ENCODE peak calls at places on chromosomes 5 and 9, in ten cellular contexts. One of them, this sample, is unnamed.

GRCh38 chr5:168238422-168238821 is 53.0 kb upstream of the WWC1 start:
- DNase-seq in RWPE1: no peak
- DNase-seq in pancreas: no peak
- DNase-seq in endothelial cell: no peak
- DNase-seq in lower leg skin: no peak
- DNase-seq in spleen: no peak
- DNase-seq in fibroblast of mammary gland: no peak
- DNase-seq in mesothelial cell of epicardium: no peak
- DNase-seq in WTC11: no peak
- DNase-seq in transverse colon: no peak
- DNase-seq in this sample: no peak

GRCh38 chr9:115335441-115335840 is 217.5 kb upstream of the TNC start:
- DNase-seq in RWPE1: no peak
- DNase-seq in pancreas: no peak
- DNase-seq in endothelial cell: no peak
- DNase-seq in lower leg skin: no peak
- DNase-seq in spleen: no peak
- DNase-seq in fibroblast of mammary gland: no peak
- DNase-seq in mesothelial cell of epicardium: no peak
- DNase-seq in WTC11: no peak
- DNase-seq in transverse colon: no peak
- DNase-seq in this sample: no peak

GRCh38 chr5:89535421-89535820 is 652.4 kb upstream of the MEF2C start:
- DNase-seq in RWPE1: no peak
- DNase-seq in pancreas: no peak
- DNase-seq in endothelial cell: no peak
- DNase-seq in lower leg skin: no peak
- DNase-seq in spleen: no peak
- DNase-seq in fibroblast of mammary gland: peak
- DNase-seq in mesothelial cell of epicardium: no peak
- DNase-seq in WTC11: no peak
- DNase-seq in transverse colon: no peak
- DNase-seq in this sample: no peak

GRCh38 chr5:94361832-94362754 is 256.3 kb downstream of the KIAA0825 start:
- DNase-seq in RWPE1: peak
- DNase-seq in pancreas: no peak
- DNase-seq in endothelial cell: no peak
- DNase-seq in lower leg skin: no peak
- DNase-seq in spleen: no peak
- DNase-seq in fibroblast of mammary gland: no peak
- DNase-seq in mesothelial cell of epicardium: no peak
- DNase-seq in WTC11: no peak
- DNase-seq in transverse colon: no peak
- DNase-seq in this sample: no peak

GRCh38 chr5:176654856-176655255 is 7.6 kb downstream of the TSPAN17 start:
- DNase-seq in RWPE1: no peak
- DNase-seq in pancreas: no peak
- DNase-seq in endothelial cell: no peak
- DNase-seq in lower leg skin: no peak
- DNase-seq in spleen: peak
- DNase-seq in fibroblast of mammary gland: no peak
- DNase-seq in mesothelial cell of epicardium: no peak
- DNase-seq in WTC11: no peak
- DNase-seq in transverse colon: no peak
- DNase-seq in this sample: no peak

GRCh38 chr5:116455061-116455460 is 119.6 kb downstream of the SEMA6A start:
- DNase-seq in RWPE1: no peak
- DNase-seq in pancreas: no peak
- DNase-seq in endothelial cell: no peak
- DNase-seq in lower leg skin: no peak
- DNase-seq in spleen: no peak
- DNase-seq in fibroblast of mammary gland: peak
- DNase-seq in mesothelial cell of epicardium: no peak
- DNase-seq in WTC11: no peak
- DNase-seq in transverse colon: no peak
- DNase-seq in this sample: no peak

GRCh38 chr9:7509586-7509985 is 290.0 kb downstream of the DMAC1 start:
- DNase-seq in RWPE1: no peak
- DNase-seq in pancreas: no peak
- DNase-seq in endothelial cell: no peak
- DNase-seq in lower leg skin: no peak
- DNase-seq in spleen: no peak
- DNase-seq in fibroblast of mammary gland: no peak
- DNase-seq in mesothelial cell of epicardium: no peak
- DNase-seq in WTC11: no peak
- DNase-seq in transverse colon: no peak
- DNase-seq in this sample: no peak

GRCh38 chr5:111550282-111551020 is 38.1 kb upstream of the STARD4 start:
- DNase-seq in RWPE1: peak
- DNase-seq in pancreas: peak
- DNase-seq in endothelial cell: peak
- DNase-seq in lower leg skin: peak
- DNase-seq in spleen: no peak
- DNase-seq in fibroblast of mammary gland: peak
- DNase-seq in mesothelial cell of epicardium: peak
- DNase-seq in WTC11: peak
- DNase-seq in transverse colon: peak
- DNase-seq in this sample: peak

GRCh38 chr5:133938932-133939331 is 29.5 kb downstream of the C5orf15 start:
- DNase-seq in RWPE1: no peak
- DNase-seq in pancreas: no peak
- DNase-seq in endothelial cell: no peak
- DNase-seq in lower leg skin: no peak
- DNase-seq in spleen: no peak
- DNase-seq in fibroblast of mammary gland: no peak
- DNase-seq in mesothelial cell of epicardium: no peak
- DNase-seq in WTC11: no peak
- DNase-seq in transverse colon: no peak
- DNase-seq in this sample: no peak

GRCh38 chr5:109529520-109529919 is 119.7 kb upstream of the PJA2 start:
- DNase-seq in RWPE1: no peak
- DNase-seq in pancreas: peak
- DNase-seq in endothelial cell: no peak
- DNase-seq in lower leg skin: no peak
- DNase-seq in spleen: no peak
- DNase-seq in fibroblast of mammary gland: peak
- DNase-seq in mesothelial cell of epicardium: no peak
- DNase-seq in WTC11: no peak
- DNase-seq in transverse colon: no peak
- DNase-seq in this sample: no peak

GRCh38 chr5:140926211-140926902 is at the start of gene PCDHAC1:
- DNase-seq in RWPE1: peak
- DNase-seq in pancreas: peak
- DNase-seq in endothelial cell: peak
- DNase-seq in lower leg skin: peak
- DNase-seq in spleen: peak
- DNase-seq in fibroblast of mammary gland: peak
- DNase-seq in mesothelial cell of epicardium: peak
- DNase-seq in WTC11: peak
- DNase-seq in transverse colon: peak
- DNase-seq in this sample: peak

GRCh38 chr9:133580416-133580738 is 28.8 kb downstream of the FAM163B start:
- DNase-seq in RWPE1: no peak
- DNase-seq in pancreas: no peak
- DNase-seq in endothelial cell: no peak
- DNase-seq in lower leg skin: no peak
- DNase-seq in spleen: no peak
- DNase-seq in fibroblast of mammary gland: no peak
- DNase-seq in mesothelial cell of epicardium: no peak
- DNase-seq in WTC11: no peak
- DNase-seq in transverse colon: no peak
- DNase-seq in this sample: no peak

GRCh38 chr5:115386657-115387056 is 90.2 kb upstream of the CCDC112 start:
- DNase-seq in RWPE1: no peak
- DNase-seq in pancreas: no peak
- DNase-seq in endothelial cell: no peak
- DNase-seq in lower leg skin: no peak
- DNase-seq in spleen: no peak
- DNase-seq in fibroblast of mammary gland: no peak
- DNase-seq in mesothelial cell of epicardium: no peak
- DNase-seq in WTC11: no peak
- DNase-seq in transverse colon: no peak
- DNase-seq in this sample: no peak

GRCh38 chr5:115381911-115382662 is 85.6 kb upstream of the CCDC112 start:
- DNase-seq in RWPE1: no peak
- DNase-seq in pancreas: no peak
- DNase-seq in endothelial cell: no peak
- DNase-seq in lower leg skin: no peak
- DNase-seq in spleen: no peak
- DNase-seq in fibroblast of mammary gland: peak
- DNase-seq in mesothelial cell of epicardium: no peak
- DNase-seq in WTC11: no peak
- DNase-seq in transverse colon: no peak
- DNase-seq in this sample: no peak

GRCh38 chr5:115387816-115388215 is 91.4 kb upstream of the CCDC112 start:
- DNase-seq in RWPE1: no peak
- DNase-seq in pancreas: no peak
- DNase-seq in endothelial cell: no peak
- DNase-seq in lower leg skin: no peak
- DNase-seq in spleen: no peak
- DNase-seq in fibroblast of mammary gland: no peak
- DNase-seq in mesothelial cell of epicardium: no peak
- DNase-seq in WTC11: no peak
- DNase-seq in transverse colon: no peak
- DNase-seq in this sample: no peak

GRCh38 chr5:115382989-115383388 is 86.5 kb upstream of the CCDC112 start:
- DNase-seq in RWPE1: no peak
- DNase-seq in pancreas: no peak
- DNase-seq in endothelial cell: no peak
- DNase-seq in lower leg skin: no peak
- DNase-seq in spleen: no peak
- DNase-seq in fibroblast of mammary gland: no peak
- DNase-seq in mesothelial cell of epicardium: no peak
- DNase-seq in WTC11: no peak
- DNase-seq in transverse colon: no peak
- DNase-seq in this sample: no peak

DNA sequence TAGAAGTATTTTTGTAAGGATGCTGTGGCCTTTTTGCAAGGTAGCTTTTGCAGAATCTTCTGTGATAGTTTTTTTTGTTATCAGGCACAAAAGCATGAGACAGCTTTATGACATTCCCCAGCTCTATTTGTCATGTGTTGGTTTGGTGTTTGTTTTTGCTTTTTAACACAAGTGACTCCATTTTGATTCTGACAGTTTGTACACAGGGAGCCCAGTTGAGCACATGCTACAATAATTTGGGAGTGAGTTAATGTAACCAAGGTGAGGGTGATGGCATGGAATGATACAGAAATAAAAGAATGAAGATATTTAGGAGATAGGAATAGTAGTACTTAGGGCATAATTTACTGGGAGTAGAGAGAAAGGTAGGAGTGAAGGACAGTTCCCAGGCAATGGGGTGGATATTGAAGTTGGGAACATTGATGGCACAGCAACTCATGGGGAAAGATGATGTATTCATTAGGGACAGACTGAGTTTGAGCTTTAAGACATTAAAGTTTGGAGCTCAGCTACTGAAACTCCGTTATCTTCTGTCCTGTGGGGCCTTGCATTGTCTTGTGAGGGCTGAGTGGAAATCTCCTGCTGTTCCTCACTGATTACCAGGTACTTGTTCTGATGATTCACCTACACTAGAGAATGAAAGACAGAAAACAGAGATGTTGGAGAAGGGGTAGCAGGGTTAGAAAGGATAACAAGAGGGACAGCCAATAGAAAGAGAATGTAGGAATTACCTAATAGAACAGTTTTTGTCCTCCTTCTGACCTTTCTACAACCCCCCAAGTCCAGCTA is 88.3 kb upstream of the CCDC112 start:
- DNase-seq in RWPE1: no peak
- DNase-seq in pancreas: no peak
- DNase-seq in endothelial cell: no peak
- DNase-seq in lower leg skin: no peak
- DNase-seq in spleen: no peak
- DNase-seq in fibroblast of mammary gland: no peak
- DNase-seq in mesothelial cell of epicardium: no peak
- DNase-seq in WTC11: no peak
- DNase-seq in transverse colon: no peak
- DNase-seq in this sample: no peak
- TF ChIP-seq CTCF in RWPE1: no peak
- TF ChIP-seq CTCF in pancreas: no peak
- TF ChIP-seq CTCF in endothelial cell: no peak
- TF ChIP-seq CTCF in lower leg skin: no peak
- TF ChIP-seq CTCF in spleen: no peak
- TF ChIP-seq CTCF in fibroblast of mammary gland: no peak
- TF ChIP-seq CTCF in mesothelial cell of epicardium: no peak
- TF ChIP-seq CTCF in WTC11: no peak
- TF ChIP-seq CTCF in transverse colon: no peak
- TF ChIP-seq CTCF in this sample: no peak

GRCh38 chr9:107155244-107155817 is 127.7 kb upstream of the RAD23B start:
- DNase-seq in RWPE1: no peak
- DNase-seq in pancreas: no peak
- DNase-seq in endothelial cell: no peak
- DNase-seq in lower leg skin: no peak
- DNase-seq in spleen: no peak
- DNase-seq in fibroblast of mammary gland: no peak
- DNase-seq in mesothelial cell of epicardium: no peak
- DNase-seq in WTC11: no peak
- DNase-seq in transverse colon: no peak
- DNase-seq in this sample: no peak
- TF ChIP-seq CTCF in RWPE1: no peak
- TF ChIP-seq CTCF in pancreas: no peak
- TF ChIP-seq CTCF in endothelial cell: no peak
- TF ChIP-seq CTCF in lower leg skin: no peak
- TF ChIP-seq CTCF in spleen: no peak
- TF ChIP-seq CTCF in fibroblast of mammary gland: peak
- TF ChIP-seq CTCF in mesothelial cell of epicardium: no peak
- TF ChIP-seq CTCF in WTC11: no peak
- TF ChIP-seq CTCF in transverse colon: peak
- TF ChIP-seq CTCF in this sample: no peak

GRCh38 chr9:136499935-136500910 is 17.4 kb upstream of the SEC16A start:
- DNase-seq in RWPE1: no peak
- DNase-seq in pancreas: peak
- DNase-seq in endothelial cell: no peak
- DNase-seq in lower leg skin: no peak
- DNase-seq in spleen: no peak
- DNase-seq in fibroblast of mammary gland: no peak
- DNase-seq in mesothelial cell of epicardium: no peak
- DNase-seq in WTC11: no peak
- DNase-seq in transverse colon: no peak
- DNase-seq in this sample: no peak
- TF ChIP-seq CTCF in RWPE1: no peak
- TF ChIP-seq CTCF in pancreas: no peak
- TF ChIP-seq CTCF in endothelial cell: no peak
- TF ChIP-seq CTCF in lower leg skin: no peak
- TF ChIP-seq CTCF in spleen: no peak
- TF ChIP-seq CTCF in fibroblast of mammary gland: no peak
- TF ChIP-seq CTCF in mesothelial cell of epicardium: no peak
- TF ChIP-seq CTCF in WTC11: no peak
- TF ChIP-seq CTCF in transverse colon: no peak
- TF ChIP-seq CTCF in this sample: no peak

DNA sequence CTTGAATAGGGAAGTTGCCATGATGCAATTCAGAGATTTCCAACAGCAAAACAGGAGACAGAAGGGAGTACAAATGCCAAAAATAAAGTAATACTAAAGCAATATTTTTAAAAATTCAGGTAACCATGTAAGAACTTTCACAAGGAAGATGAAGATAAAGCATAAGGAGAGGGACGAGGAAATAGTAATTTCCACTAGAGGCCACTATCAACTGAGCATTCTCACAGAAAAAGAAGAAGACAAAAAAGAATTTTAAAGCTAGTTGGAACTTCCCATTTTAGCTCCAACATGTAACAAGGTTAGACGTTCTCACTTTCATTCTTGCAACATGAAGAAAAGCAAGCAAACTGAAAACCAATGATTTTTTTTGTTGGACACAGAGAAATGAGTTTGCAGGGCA is 779.9 kb upstream of the CDH6 start:
- DNase-seq in RWPE1: no peak
- DNase-seq in pancreas: no peak
- DNase-seq in endothelial cell: no peak
- DNase-seq in lower leg skin: no peak
- DNase-seq in spleen: no peak
- DNase-seq in fibroblast of mammary gland: no peak
- DNase-seq in mesothelial cell of epicardium: no peak
- DNase-seq in WTC11: no peak
- DNase-seq in transverse colon: no peak
- DNase-seq in this sample: no peak
- TF ChIP-seq CTCF in RWPE1: peak
- TF ChIP-seq CTCF in pancreas: no peak
- TF ChIP-seq CTCF in endothelial cell: no peak
- TF ChIP-seq CTCF in lower leg skin: no peak
- TF ChIP-seq CTCF in spleen: no peak
- TF ChIP-seq CTCF in fibroblast of mammary gland: no peak
- TF ChIP-seq CTCF in mesothelial cell of epicardium: no peak
- TF ChIP-seq CTCF in WTC11: no peak
- TF ChIP-seq CTCF in transverse colon: no peak
- TF ChIP-seq CTCF in this sample: peak